ENCODE peak calls at places on chromosomes 12 and 14, in four cellular contexts. A, G, Y and N are unnamed samples.

GRCh38 chr14:70919774-70920173 is 12.5 kb downstream of the PCNX1 start:
- DNase-seq in A (no peak), Y (no peak), G (no peak), N (no peak)

GRCh38 chr14:34684578-34684977 is 29.8 kb downstream of the CFL2 start:
- DNase-seq in A (no peak), G (no peak), Y (no peak), N (no peak)

GRCh38 chr12:122393822-122394221 is 28.6 kb downstream of the CLIP1 start:
- DNase-seq in G (peak), Y (no peak), A (no peak), N (no peak)

GRCh38 chr12:12008232-12008850 is 62.4 kb upstream of the BCL2L14 start:
- DNase-seq in G (peak), A (no peak), Y (no peak), N (no peak)

GRCh38 chr14:102930138-102930752 is 7.8 kb downstream of the AMN start:
- DNase-seq in G (no peak), A (no peak), Y (no peak), N (peak)

GRCh38 chr12:46299846-46300245 is 31.0 kb upstream of the SLC38A1 start:
- DNase-seq in Y (no peak), A (no peak), G (no peak), N (no peak)

GRCh38 chr12:131044760-131045381 is 91.2 kb downstream of the ADGRD1 start:
- DNase-seq in Y (no peak), G (no peak), A (no peak), N (no peak)

GRCh38 chr12:57898308-57898970 is 42.9 kb upstream of the ATP23 start:
- DNase-seq in A (no peak), Y (peak), G (no peak), N (no peak)

GRCh38 chr12:113880337-113880736 is 85.8 kb downstream of the RBM19 start:
- DNase-seq in A (no peak), G (no peak), Y (no peak), N (no peak)

DNA sequence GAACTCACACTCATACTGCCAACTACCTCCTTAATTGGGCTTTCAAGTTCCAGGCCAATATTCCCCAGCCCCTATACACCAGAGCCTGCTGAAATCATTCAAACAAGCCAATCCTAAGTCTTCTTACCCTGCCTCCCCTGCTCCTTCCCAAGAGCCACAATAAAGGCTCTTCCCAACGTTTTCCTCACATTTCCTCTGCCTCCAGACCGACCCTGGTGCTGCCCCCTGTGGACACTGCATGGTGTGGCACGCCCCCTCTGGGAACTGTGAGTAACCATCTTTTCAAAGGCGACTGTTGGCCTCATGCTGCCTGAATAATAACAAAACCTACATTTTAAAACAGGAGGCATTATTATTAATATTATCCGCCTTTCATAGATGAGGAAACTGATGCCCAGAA is 111.6 kb upstream of the NOS1 start:
- DNase-seq in Y (no peak), G (no peak), A (no peak), N (peak)
- TF ChIP-seq CTCF in Y (no peak), G (no peak), A (peak), N (peak)

GRCh38 chr14:57884175-57884574 is 18.3 kb upstream of the SLC35F4 start:
- DNase-seq in A (no peak), Y (no peak), G (no peak), N (no peak)
- TF ChIP-seq CTCF in A (peak), Y (no peak), G (no peak), N (peak)

GRCh38 chr12:3116106-3116898 is 39.1 kb downstream of the TSPAN9 start:
- DNase-seq in G (no peak), Y (no peak), A (no peak), N (no peak)
- TF ChIP-seq CTCF in G (no peak), Y (no peak), A (no peak), N (no peak)

DNA sequence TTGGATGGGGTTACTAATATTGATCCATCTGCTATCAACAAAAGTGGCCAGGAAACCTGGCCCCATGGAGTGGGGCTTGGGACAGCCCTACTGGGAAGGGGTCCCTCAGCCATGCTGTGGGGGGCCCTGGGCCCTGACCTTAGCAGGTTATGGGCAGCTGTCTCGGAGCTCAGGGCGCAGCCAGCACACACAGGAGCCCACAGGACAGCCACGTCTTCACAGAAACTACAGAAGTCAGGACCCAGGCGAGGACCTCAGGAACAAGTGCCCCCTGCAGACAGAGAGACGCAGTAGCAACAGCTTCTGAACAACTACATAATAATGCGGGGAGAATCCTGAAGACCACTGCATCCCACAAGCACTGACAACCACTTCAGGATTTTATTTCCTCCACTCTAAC is 11.9 kb upstream of the FKBP11 start:
- DNase-seq in G (no peak), Y (no peak), A (no peak), N (no peak)
- TF ChIP-seq CTCF in G (no peak), Y (no peak), A (no peak), N (peak)